ENCODE peak calls at places on chromosomes 12 and 14, in six cellular contexts. U is HCEC 1CT, Q is left ventricle myocardium inferior, Z is NCI-H446 treated with DMSO at 0.1 percent for 48 hours, K is H7, P is GM13976. G is an unnamed sample.

GRCh38 chr12:76764856-76765255 is 941 bp downstream of the ZDHHC17 start:
- DNase-seq in Z (no peak), U (peak), K (no peak), P (no peak), Q (no peak), G (no peak)

GRCh38 chr14:35416108-35416750 is 11.7 kb upstream of the NFKBIA start:
- DNase-seq in Q (no peak), K (no peak), Z (no peak), U (no peak), P (peak), G (no peak)

GRCh38 chr12:93089805-93090569 is 160.9 kb upstream of the EEA1 start:
- DNase-seq in K (no peak), U (peak), Q (no peak), P (no peak), Z (no peak), G (no peak)

GRCh38 chr14:90804776-90805391 is 11.3 kb downstream of the TTC7B start:
- DNase-seq in U (no peak), P (no peak), Z (no peak), K (no peak), Q (no peak), G (no peak)

GRCh38 chr14:31194661-31195060 is 12.9 kb downstream of the HECTD1 start:
- DNase-seq in P (no peak), U (no peak), K (no peak), Q (no peak), Z (no peak), G (no peak)

GRCh38 chr14:75249251-75249957 is 29.2 kb upstream of the FOS start:
- DNase-seq in P (peak), Q (no peak), Z (no peak), U (no peak), K (peak), G (peak)

GRCh38 chr14:68521952-68522509 is 270.8 kb downstream of the ZFP36L1 start:
- DNase-seq in K (no peak), P (no peak), Q (no peak), Z (no peak), U (no peak), G (no peak)

GRCh38 chr12:97941686-97942354 is 479.2 kb downstream of the RMST start:
- DNase-seq in P (no peak), Z (no peak), Q (no peak), U (no peak), K (no peak), G (no peak)

GRCh38 chr12:122282066-122282465 is 15.8 kb upstream of the VPS33A start:
- DNase-seq in K (no peak), Q (no peak), Z (no peak), U (peak), P (no peak), G (peak)

GRCh38 chr12:51056242-51056641 is 8.1 kb downstream of the LETMD1 start:
- DNase-seq in Q (no peak), Z (no peak), U (peak), K (no peak), P (no peak), G (no peak)

GRCh38 chr12:6850796-6851152 is 312 bp downstream of the CDCA3 start:
- DNase-seq in U (no peak), Z (no peak), K (peak), Q (no peak), P (no peak), G (no peak)

GRCh38 chr12:43009307-43009706 is 419.8 kb upstream of the PRICKLE1 start:
- DNase-seq in Q (no peak), K (peak), U (no peak), Z (peak), P (no peak), G (no peak)

GRCh38 chr12:46832084-46832704 is 6.4 kb upstream of the SLC38A4 start:
- DNase-seq in U (no peak), Q (no peak), K (peak), P (no peak), Z (no peak), G (no peak)

GRCh38 chr14:55884819-55885218 is 233.4 kb upstream of the PELI2 start:
- DNase-seq in Q (no peak), P (no peak), U (no peak), K (no peak), Z (peak), G (no peak)

GRCh38 chr14:103127356-103127755 is 4.1 kb downstream of the TNFAIP2 start:
- DNase-seq in Q (peak), P (no peak), Z (no peak), U (no peak), K (no peak), G (no peak)

GRCh38 chr12:59383426-59383822 is 212.4 kb upstream of the SLC16A7 start:
- DNase-seq in P (no peak), U (peak), Z (peak), Q (no peak), K (no peak), G (no peak)

GRCh38 chr12:84727964-84728363 is 184.6 kb downstream of the SLC6A15 start:
- DNase-seq in Q (no peak), P (no peak), U (no peak), Z (no peak), K (no peak), G (peak)

G was measured in islet precursor cell.